ENCODE peak calls at places on chromosomes 11 and 22, in eight cellular contexts. E, F, T, J, W, U, L and K are unnamed samples.

GRCh38 chr22:47278655-47279054 is 516.2 kb downstream of the TBC1D22A start:
- DNase-seq in T (no peak), F (no peak), J (peak; percentile 25), E (no peak), L (no peak), W (no peak), U (no peak), K (no peak)

GRCh38 chr22:38257170-38257569 is 15.6 kb downstream of the TMEM184B start:
- DNase-seq in J (no peak), W (no peak), U (no peak), L (no peak), F (peak; percentile 94), T (peak; percentile 61), E (peak; percentile 38), K (no peak)

GRCh38 chr11:34860034-34860433 is 56.1 kb downstream of the APIP start:
- DNase-seq in E (no peak), T (peak; percentile 39), L (no peak), F (peak; percentile 18), J (no peak), W (no peak), U (no peak), K (no peak)

GRCh38 chr11:84097186-84097585 is 811.0 kb upstream of the CCDC90B start:
- DNase-seq in L (no peak), F (no peak), W (no peak), J (no peak), U (no peak), T (no peak), E (no peak), K (no peak)

GRCh38 chr11:60795291-60795690 is 10.2 kb downstream of the MS4A10 start:
- DNase-seq in L (no peak), T (no peak), F (no peak), W (no peak), U (no peak), E (no peak), J (no peak), K (no peak)

GRCh38 chr11:115500547-115501503 is 3.4 kb downstream of the CADM1 start:
- DNase-seq in J (no peak), U (no peak), W (no peak), F (no peak), L (no peak), E (no peak), T (no peak), K (no peak)

GRCh38 chr11:6686006-6686405 is 2.9 kb upstream of the MRPL17 start:
- DNase-seq in F (no peak), J (no peak), L (no peak), E (no peak), T (no peak), U (no peak), W (no peak), K (no peak)

GRCh38 chr22:41290262-41291221 is 4.6 kb upstream of the RANGAP1 start:
- DNase-seq in T (peak; percentile 37), E (peak; percentile 82), J (no peak), W (no peak), L (no peak), F (peak; percentile 80), U (no peak), K (no peak)

GRCh38 chr22:22357024-22357868 is 112.7 kb downstream of the VPREB1 start:
- DNase-seq in L (peak; percentile 67), E (no peak), F (peak; percentile 78), W (peak; percentile 91), U (peak; percentile 88), J (peak; percentile 78), T (peak; percentile 60), K (peak; percentile 82)

GRCh38 chr11:98740335-98740734 is 280.4 kb upstream of the CNTN5 start:
- DNase-seq in E (no peak), J (no peak), L (no peak), F (no peak), U (no peak), W (no peak), T (peak; percentile 1), K (no peak)

GRCh38 chr22:41480397-41480735 is 11.4 kb downstream of the ACO2 start:
- DNase-seq in T (peak; percentile 86), J (no peak), E (no peak), U (no peak), L (no peak), W (no peak), F (peak; percentile 77), K (no peak)

GRCh38 chr11:5625281-5625680 is 480 bp downstream of the TRIM34 start:
- DNase-seq in U (no peak), T (no peak), F (peak; percentile 13), W (no peak), J (no peak), L (no peak), E (no peak), K (no peak)

GRCh38 chr11:5622802-5623201 is 2.0 kb upstream of the TRIM34 start:
- DNase-seq in U (no peak), J (no peak), F (no peak), E (no peak), T (no peak), W (no peak), L (no peak), K (no peak)

GRCh38 chr11:5626191-5626590 is 1.4 kb downstream of the TRIM34 start:
- DNase-seq in J (no peak), L (no peak), E (peak; percentile 27), T (peak; percentile 47), U (no peak), W (no peak), F (peak; percentile 68), K (no peak)

GRCh38 chr11:5621580-5621979 is 3.2 kb upstream of the TRIM34 start:
- DNase-seq in J (no peak), E (no peak), T (no peak), W (no peak), U (no peak), L (no peak), F (no peak), K (no peak)

GRCh38 chr11:5624489-5625278 is at the start of gene TRIM34:
- DNase-seq in W (no peak), J (peak; percentile 67), E (no peak), F (peak; percentile 85), T (peak; percentile 68), L (peak; percentile 56), U (peak; percentile 63), K (no peak)
- H3K4me3 ChIP-seq in W (peak within 1 kb of the TSS; percentile 36), J (peak within 1 kb of the TSS; percentile 64), E (peak within 1 kb of the TSS; percentile 57), F (peak within 1 kb of the TSS; percentile 95), T (peak within 1 kb of the TSS; percentile 68), L (peak within 1 kb of the TSS; percentile 54), U (peak within 1 kb of the TSS; percentile 84), K (peak within 1 kb of the TSS; percentile 18)

GRCh38 chr22:49368221-49368975 is 459.3 kb downstream of the BRD1 start:
- DNase-seq in E (no peak), U (no peak), L (peak; percentile 13), T (no peak), W (peak; percentile 76), F (no peak), J (no peak), K (no peak)
- H3K4me3 ChIP-seq in E (no peak overlapping the region), U (no peak overlapping the region), L (no peak overlapping the region), T (no peak overlapping the region), W (no peak overlapping the region), F (no peak overlapping the region), J (no peak overlapping the region), K (no peak overlapping the region)

GRCh38 chr22:30573594-30574094 is 821 bp downstream of the GAL3ST1 start:
- DNase-seq in F (no peak), U (no peak), L (peak; percentile 56), W (no peak), T (no peak), J (peak; percentile 69), E (no peak), K (peak; percentile 51)

GRCh38 chr22:30575859-30576258 is 1.4 kb upstream of the GAL3ST1 start:
- DNase-seq in E (no peak), J (peak; percentile 63), W (no peak), F (no peak), T (no peak), L (peak; percentile 88), U (no peak), K (peak; percentile 53)

GRCh38 chr22:30572840-30573593 is 1.4 kb downstream of the GAL3ST1 start:
- DNase-seq in J (peak; percentile 80), L (no peak), F (peak; percentile 32), E (no peak), T (no peak), U (no peak), W (no peak), K (no peak)

GRCh38 chr22:30574095-30574981 is at the start of gene GAL3ST1:
- DNase-seq in L (peak; percentile 66), F (peak; percentile 17), E (no peak), T (no peak), W (no peak), U (no peak), J (peak; percentile 85), K (no peak)

DNA sequence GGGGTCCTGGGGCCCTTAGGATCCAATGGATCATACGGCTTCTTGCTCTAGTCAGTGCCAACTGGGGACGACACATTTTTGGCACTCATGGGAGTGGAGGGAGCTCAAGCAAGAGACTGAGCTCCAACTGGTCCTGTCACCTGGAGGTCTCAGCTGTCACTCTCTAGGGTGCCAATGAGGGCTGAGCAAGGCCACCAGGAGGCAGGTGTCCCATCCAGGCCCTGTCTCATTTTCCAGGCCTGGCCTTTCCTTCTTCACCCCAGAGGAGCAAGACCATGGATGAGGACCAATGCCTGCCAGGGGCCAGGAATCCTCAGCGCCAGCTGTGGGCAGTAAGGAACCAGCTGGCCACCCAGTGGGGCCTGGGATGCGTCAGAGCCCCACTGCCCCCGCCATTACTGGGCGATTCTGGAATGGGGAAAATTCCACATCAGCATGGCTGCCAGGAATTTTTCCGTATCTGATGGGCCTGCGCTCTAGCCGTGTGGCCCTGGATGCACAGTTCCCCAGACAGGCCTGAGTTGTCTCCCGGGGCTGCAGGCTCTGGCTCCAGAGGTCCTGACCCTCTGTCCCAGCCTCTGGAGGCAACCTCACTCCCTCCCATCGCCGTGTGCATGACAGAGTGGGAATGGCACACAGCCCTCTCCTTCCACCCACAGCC is 676 bp upstream of the GAL3ST1 start:
- DNase-seq in U (no peak), J (peak; percentile 41), F (peak; percentile 26), L (peak; percentile 75), E (no peak), T (peak; percentile 75), W (no peak), K (peak; percentile 13)
- H3K4me3 ChIP-seq in U (no peak overlapping the region), J (peak overlapping the region; percentile 69), F (no peak overlapping the region), L (peak overlapping the region; percentile 55), E (no peak overlapping the region), T (no peak overlapping the region), W (no peak overlapping the region), K (no peak overlapping the region)

GRCh38 chr11:76232026-76232665 is 25.8 kb upstream of the WNT11 start:
- DNase-seq in U (peak; percentile 47), T (no peak), F (no peak), W (no peak), J (no peak), E (no peak), L (no peak), K (peak; percentile 44)
- H3K4me3 ChIP-seq in U (no peak overlapping the region), T (no peak overlapping the region), F (no peak overlapping the region), W (no peak overlapping the region), J (no peak overlapping the region), E (no peak overlapping the region), L (no peak overlapping the region), K (no peak overlapping the region)